ENCODE peak calls at places on chromosomes 7 and 10, in five cellular contexts. T is ovary, X is SK-N-SH, Y is testis, Z is aorta. W is an unnamed sample.

GRCh38 chr7:100516135-100516812 is 22.7 kb upstream of the AGFG2 start:
- DNase-seq in X (peak; percentile 79), T (peak; percentile 59), Z (peak; percentile 55), Y (peak; percentile 63), W (no peak)

GRCh38 chr7:125427676-125428075 is 498.1 kb upstream of the POT1 start:
- DNase-seq in T (no peak), X (no peak), Y (no peak), Z (no peak), W (no peak)

GRCh38 chr10:44992070-44992731 is 8.5 kb upstream of the ZNF22 start:
- DNase-seq in Z (peak; percentile 57), Y (peak; percentile 14), X (no peak), T (peak; percentile 42), W (no peak)

GRCh38 chr10:98074315-98074911 is 44.0 kb upstream of the CRTAC1 start:
- DNase-seq in Z (no peak), Y (no peak), X (no peak), T (no peak), W (no peak)

GRCh38 chr7:16801111-16801542 is 3.7 kb downstream of the AGR2 start:
- DNase-seq in X (peak; percentile 42), T (no peak), Z (no peak), Y (no peak), W (no peak)

GRCh38 chr7:123936388-123936787 is 11.3 kb downstream of the SPAM1 start:
- DNase-seq in T (no peak), Z (no peak), X (no peak), Y (no peak), W (no peak)

GRCh38 chr7:39741942-39742623 is 118.7 kb downstream of the RALA start:
- DNase-seq in Y (peak; percentile 43), X (peak; percentile 37), Z (peak; percentile 77), T (no peak), W (no peak)

GRCh38 chr7:107322015-107322414 is 147.8 kb upstream of the GPR22 start:
- DNase-seq in Y (no peak), T (no peak), X (no peak), Z (no peak), W (no peak)

GRCh38 chr7:84981038-84981601 is 205.7 kb downstream of the SEMA3D start:
- DNase-seq in Z (no peak), X (no peak), T (no peak), Y (no peak), W (no peak)

DNA sequence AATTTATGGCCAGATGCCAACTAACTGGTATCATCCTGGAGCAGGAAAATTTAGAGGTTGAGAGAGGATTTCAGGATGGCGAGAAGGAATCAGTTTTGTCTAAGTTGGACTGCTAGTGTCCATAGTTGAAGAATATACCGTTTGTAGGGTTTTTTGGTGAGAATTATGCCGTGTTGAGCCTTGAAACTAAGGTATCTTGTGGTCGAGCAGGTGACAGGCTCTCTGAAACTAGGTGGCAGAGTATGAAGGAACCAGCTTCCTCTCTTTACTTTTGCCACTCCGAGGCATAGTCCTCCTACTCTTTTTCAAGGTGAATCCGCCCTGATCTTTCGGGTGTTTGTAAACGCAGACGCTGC is 9.7 kb downstream of the MDFIC start:
- DNase-seq in X (no peak), Z (no peak), T (no peak), Y (no peak), W (no peak)
- H3K27ac ChIP-seq in X (peak overlapping the region; percentile 51), Z (no peak overlapping the region), T (no peak overlapping the region), Y (no peak overlapping the region), W (no peak overlapping the region)

GRCh38 chr10:78820007-78820362 is 248.8 kb upstream of the ZMIZ1 start:
- DNase-seq in T (no peak), X (no peak), Z (no peak), Y (no peak), W (no peak)
- H3K27ac ChIP-seq in T (no peak overlapping the region), X (no peak overlapping the region), Z (no peak overlapping the region), Y (no peak overlapping the region), W (no peak overlapping the region)

DNA sequence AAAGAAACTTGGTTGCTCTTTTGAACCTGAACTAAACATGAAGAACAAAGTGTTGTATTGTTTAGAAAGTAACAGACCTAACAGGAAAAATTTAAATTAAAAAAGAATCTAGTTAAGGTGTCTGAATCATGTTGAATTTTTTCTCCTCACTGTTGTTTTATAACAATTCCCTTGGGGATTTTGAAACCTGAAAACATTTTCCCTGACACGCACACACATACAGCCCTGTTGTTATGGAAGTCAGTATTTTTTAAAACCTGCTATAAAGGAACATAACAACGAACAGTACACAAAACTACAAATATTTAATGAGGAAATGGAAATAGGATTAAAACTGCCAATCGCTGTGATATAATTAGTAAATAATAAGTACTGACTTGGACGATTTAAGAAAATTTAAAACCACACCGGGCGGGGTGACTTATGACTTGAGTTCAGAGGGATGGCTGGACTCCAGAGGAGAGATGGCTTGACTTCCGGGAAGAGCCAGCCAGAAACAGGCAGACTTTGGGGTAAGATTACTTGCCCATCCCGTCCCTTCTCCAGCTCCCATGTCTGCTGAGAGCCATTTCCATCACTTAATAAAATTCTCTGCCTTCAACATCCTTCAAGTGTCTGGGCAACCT is 16.2 kb upstream of the SPOCK2 start:
- DNase-seq in Y (no peak), Z (no peak), X (no peak), T (no peak), W (no peak)
- H3K27ac ChIP-seq in Y (peak overlapping the region; percentile 65), Z (no peak overlapping the region), X (no peak overlapping the region), T (no peak overlapping the region), W (peak overlapping the region; percentile 58)

GRCh38 chr10:51079766-51080165 is 5.5 kb downstream of the PRKG1 start:
- DNase-seq in Y (no peak), X (no peak), Z (no peak), T (no peak), W (no peak)
- H3K27ac ChIP-seq in Y (no peak overlapping the region), X (no peak overlapping the region), Z (peak overlapping the region; percentile 12), T (no peak overlapping the region), W (no peak overlapping the region)

GRCh38 chr7:139830779-139831498 is 1.9 kb downstream of the TBXAS1 start:
- DNase-seq in Y (no peak), T (no peak), X (no peak), Z (no peak), W (no peak)
- H3K27ac ChIP-seq in Y (no peak overlapping the region), T (no peak overlapping the region), X (no peak overlapping the region), Z (no peak overlapping the region), W (no peak overlapping the region)

W was measured in Panc1.